ENCODE peak calls at places on chromosomes 12 and 14, in seven cellular contexts. R is IMR-90; G is HCT116; P is astrocyte; H is heart left ventricle; N is effector memory CD4-positive, alpha-beta T cell; L is neuronal stem cell. Z is an unnamed sample.
A peak's percentile ranks its signal among the peaks of the same experiment; 100 is the strongest.

GRCh38 chr12:122078141-122079037 is at the start of gene MLXIP:
- DNase-seq in N (peak; percentile 78), L (peak; percentile 84), R (peak; percentile 89), H (peak; percentile 97), G (peak; percentile 72), P (peak; percentile 78), Z (peak; percentile 82)

GRCh38 chr12:1698638-1699214 is 7.9 kb downstream of the ADIPOR2 start:
- DNase-seq in L (no peak), P (no peak), H (no peak), G (no peak), R (no peak), N (no peak), Z (no peak)

GRCh38 chr12:113185180-113186032 is at the start of the genes DDX54 and RITA1:
- DNase-seq in N (peak; percentile 71), R (peak; percentile 61), P (peak; percentile 57), H (peak; percentile 90), G (peak; percentile 78), L (peak; percentile 87), Z (peak; percentile 59)

GRCh38 chr12:70451528-70451927 is 85.4 kb downstream of the KCNMB4 start:
- DNase-seq in R (no peak), L (no peak), H (no peak), P (no peak), N (no peak), G (no peak), Z (peak; percentile 12)

GRCh38 chr12:4270670-4271432 is 2.7 kb upstream of the CCND2 start:
- DNase-seq in H (peak; percentile 79), L (peak; percentile 62), P (no peak), R (no peak), N (peak; percentile 28), G (no peak), Z (no peak)

GRCh38 chr14:61549425-61549824 is 145.9 kb upstream of the HIF1A start:
- DNase-seq in R (peak; percentile 63), G (no peak), L (no peak), N (no peak), P (no peak), H (no peak), Z (no peak)

GRCh38 chr14:60561845-60562746 is 53.1 kb downstream of the SIX6 start:
- DNase-seq in H (no peak), P (peak; percentile 61), G (peak; percentile 81), L (peak; percentile 69), N (no peak), R (peak; percentile 82), Z (peak; percentile 19)

GRCh38 chr12:7293670-7294069 is 10.2 kb upstream of the ACSM4 start:
- DNase-seq in P (no peak), N (no peak), R (no peak), H (no peak), L (no peak), G (no peak), Z (no peak)

GRCh38 chr14:98704441-98704840 is 567.6 kb downstream of the BCL11B start:
- DNase-seq in H (no peak), L (no peak), G (no peak), P (no peak), R (no peak), N (peak; percentile 15), Z (no peak)

GRCh38 chr14:102474934-102475333 is 34.6 kb downstream of the ANKRD9 start:
- DNase-seq in N (no peak), H (peak; percentile 89), R (peak; percentile 80), L (no peak), P (peak; percentile 13), G (no peak), Z (no peak)

GRCh38 chr14:51581017-51581881 is 70.5 kb upstream of the FRMD6 start:
- DNase-seq in P (peak; percentile 97), R (peak; percentile 94), L (no peak), H (no peak), G (no peak), N (no peak), Z (peak; percentile 74)

GRCh38 chr14:65491274-65491673 is 78.7 kb downstream of the FUT8 start:
- DNase-seq in R (no peak), N (no peak), P (no peak), G (no peak), H (no peak), L (no peak), Z (no peak)

GRCh38 chr14:66284346-66284745 is 201.8 kb upstream of the CCDC196 start:
- DNase-seq in L (no peak), N (no peak), P (peak; percentile 22), G (no peak), H (no peak), R (peak; percentile 0), Z (peak; percentile 28)

GRCh38 chr12:117580718-117581062 is 219.3 kb upstream of the NOS1 start:
- DNase-seq in R (no peak), L (peak; percentile 66), P (no peak), G (peak; percentile 24), H (peak; percentile 72), N (no peak), Z (no peak)

GRCh38 chr12:84136862-84137367 is 775.7 kb downstream of the SLC6A15 start:
- DNase-seq in L (no peak), G (no peak), N (no peak), H (no peak), R (peak; percentile 73), P (peak; percentile 9), Z (peak; percentile 85)

GRCh38 chr14:71076472-71076871 is 169.2 kb downstream of the PCNX1 start:
- DNase-seq in H (no peak), P (no peak), R (no peak), G (no peak), N (no peak), L (no peak), Z (peak; percentile 64)

DNA sequence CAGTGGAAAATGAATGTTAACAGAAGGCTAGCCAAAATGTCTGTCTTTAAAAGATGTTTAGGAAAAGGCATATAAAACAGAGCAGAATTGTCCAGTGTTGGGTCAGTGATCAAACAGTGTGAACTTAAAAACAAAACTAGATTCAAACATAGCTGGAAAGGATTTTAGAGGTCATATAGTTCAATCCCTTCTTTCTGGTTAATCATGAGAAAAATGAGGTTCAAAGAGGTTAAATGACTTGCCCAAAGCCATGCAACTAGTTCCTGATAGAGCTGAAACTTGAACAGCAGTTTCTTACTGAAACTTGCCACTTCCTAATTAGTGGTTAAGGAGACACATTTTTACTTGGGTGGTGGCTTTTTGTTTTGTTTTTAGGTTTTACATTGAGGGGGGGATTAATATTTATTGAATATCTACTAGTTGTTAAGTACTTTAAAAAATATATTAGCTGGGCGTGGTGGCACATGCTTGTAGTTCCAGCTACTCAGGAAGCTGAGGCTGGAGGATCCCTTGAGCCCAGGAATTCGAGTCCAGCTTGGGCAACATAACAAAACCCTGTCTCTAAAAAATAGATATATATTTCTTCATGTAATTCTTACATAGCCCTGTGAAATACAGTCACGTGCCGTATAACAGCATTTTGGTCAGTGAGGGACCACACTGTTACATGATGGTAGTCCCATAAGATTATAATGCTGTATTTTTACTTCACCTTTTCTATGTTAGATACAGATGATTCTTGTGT is 20.4 kb downstream of the ACVR1B start:
- DNase-seq in G (no peak), L (no peak), P (no peak), R (no peak), H (no peak), N (no peak), Z (no peak)
- H3K4me1 ChIP-seq in G (peaks cover 17% of the 10 kb centered on the region), L (peaks cover 7% of the 10 kb centered on the region), P (peaks cover 64% of the 10 kb centered on the region), R (peaks cover 37% of the 10 kb centered on the region), H (peaks cover 17% of the 10 kb centered on the region), N (peaks cover 55% of the 10 kb centered on the region), Z (peaks cover 34% of the 10 kb centered on the region)

DNA sequence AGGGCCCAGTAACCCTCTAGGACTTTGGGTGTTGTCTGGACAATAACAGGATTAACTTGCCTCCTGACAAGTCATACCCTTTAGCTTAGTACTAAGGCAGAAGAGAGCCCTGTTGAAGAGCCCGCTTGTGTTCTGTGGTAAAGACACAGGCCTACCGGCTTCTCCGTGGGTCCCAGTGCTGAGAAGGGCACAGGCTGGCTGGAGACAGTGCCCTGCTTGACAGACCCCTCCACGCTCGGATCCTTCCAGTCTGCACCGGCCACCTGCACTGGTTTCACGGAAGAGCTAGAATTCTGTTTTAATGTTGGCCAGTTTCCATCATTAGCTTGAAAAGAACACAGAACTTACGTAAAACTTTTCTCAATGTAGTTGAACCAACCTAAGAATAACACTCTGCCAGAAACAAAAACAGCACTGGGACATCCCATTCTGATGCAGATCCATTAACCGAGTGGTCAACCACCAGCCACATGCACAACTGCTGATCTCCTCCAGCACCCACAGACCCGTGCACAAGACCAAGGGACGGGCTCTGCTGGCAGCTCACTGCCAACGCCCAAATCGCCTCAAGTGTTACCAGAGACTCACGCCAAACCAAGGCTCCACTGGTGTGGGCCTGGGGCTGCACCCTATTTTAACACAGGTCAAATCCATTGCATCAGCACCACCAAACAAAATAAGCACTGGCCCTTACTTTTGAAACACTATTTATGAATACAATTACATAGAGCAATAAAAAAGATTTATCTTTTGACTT is 27.1 kb downstream of the ZFYVE21 start:
- DNase-seq in G (no peak), P (no peak), R (no peak), L (no peak), N (no peak), H (no peak), Z (no peak)
- H3K27ac ChIP-seq in G (no peak overlapping the region), P (no peak overlapping the region), R (no peak overlapping the region), L (no peak overlapping the region), N (no peak overlapping the region), H (no peak overlapping the region), Z (no peak overlapping the region)

DNA sequence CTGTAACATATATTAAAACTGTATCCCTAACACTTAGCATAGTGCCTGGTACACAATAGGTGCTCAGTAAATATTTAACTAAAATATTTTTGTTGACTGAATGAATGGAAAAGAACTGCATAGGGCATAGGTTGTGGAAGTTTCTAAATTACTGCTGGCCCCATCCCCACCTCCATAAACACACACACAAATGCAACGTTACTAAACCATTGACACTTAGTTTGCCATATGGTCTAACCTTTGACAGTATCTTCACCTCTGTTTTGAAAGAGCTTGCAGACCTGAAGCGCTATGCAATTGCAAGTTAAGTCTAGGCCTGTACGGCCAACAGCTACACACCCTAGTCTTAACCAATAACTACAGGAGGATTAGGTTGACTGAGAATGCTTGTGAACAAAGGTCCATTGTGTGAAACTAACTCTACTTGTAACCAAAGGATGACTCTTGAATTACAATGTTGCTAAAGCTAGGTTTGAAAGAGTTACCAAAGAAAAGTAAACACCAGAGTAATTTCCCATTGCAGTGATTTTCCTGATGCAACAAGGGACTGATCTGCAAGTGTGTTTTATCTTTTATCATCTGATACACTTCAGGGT is 924 bp upstream of the MANSC1 start:
- DNase-seq in P (no peak), G (no peak), N (no peak), R (peak; percentile 26), H (no peak), L (no peak), Z (peak; percentile 87)
- H3K4me1 ChIP-seq in P (no peaks in the 10 kb centered on the region), G (no peaks in the 10 kb centered on the region), N (peaks cover 11% of the 10 kb centered on the region), R (no peaks in the 10 kb centered on the region), H (no peaks in the 10 kb centered on the region), L (peaks cover 7% of the 10 kb centered on the region), Z (peaks cover 22% of the 10 kb centered on the region)

DNA sequence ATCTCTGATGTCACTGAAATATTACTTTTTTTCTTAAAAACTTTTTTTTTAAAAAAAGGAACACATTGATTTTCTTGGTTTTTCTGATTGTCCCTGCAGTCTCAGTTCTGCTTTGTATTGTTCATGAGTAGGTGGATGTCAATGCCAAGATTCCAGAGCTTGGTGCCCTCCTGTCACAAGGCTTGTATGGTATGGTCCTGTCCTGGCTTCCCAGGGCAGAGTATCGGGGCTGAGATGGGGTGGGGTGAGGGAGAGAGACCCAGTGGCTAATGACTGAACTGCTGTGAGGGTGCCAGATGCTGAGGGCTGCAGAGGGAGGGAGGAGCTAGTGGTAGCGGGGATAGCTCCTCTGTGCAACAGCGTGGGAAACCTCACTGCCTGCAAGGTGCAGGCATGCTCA is 4.4 kb upstream of the CTDSP2 start:
- DNase-seq in L (no peak), G (no peak), P (no peak), N (no peak), H (no peak), R (no peak), Z (no peak)
- H3K27ac ChIP-seq in L (no peak overlapping the region), G (no peak overlapping the region), P (no peak overlapping the region), N (no peak overlapping the region), H (no peak overlapping the region), R (no peak overlapping the region), Z (no peak overlapping the region)

Z was measured in foreskin keratinocyte.